ENCODE peak calls at places on chromosome 5, in five cellular contexts. Y is neuronal stem cell, M is H1, N is mesenchymal stem cell, T is H9. C is an unnamed sample.

GRCh38 chr5:59917121-59917520 is 23.6 kb upstream of the PDE4D start:
- DNase-seq in Y (no peak), M (no peak), N (peak), T (no peak), C (no peak)

GRCh38 chr5:32814620-32815019 is 103.5 kb downstream of the NPR3 start:
- DNase-seq in Y (no peak), M (no peak), N (no peak), T (no peak), C (no peak)

GRCh38 chr5:122937914-122938313 is 92.5 kb downstream of the SNX24 start:
- DNase-seq in Y (no peak), M (no peak), N (no peak), T (no peak), C (no peak)

GRCh38 chr5:147578228-147579024 is 68.6 kb upstream of the DPYSL3 start:
- DNase-seq in Y (no peak), M (no peak), N (peak), T (no peak), C (peak)

GRCh38 chr5:16889203-16889971 is 46.7 kb downstream of the MYO10 start:
- DNase-seq in Y (no peak), M (no peak), N (peak), T (no peak), C (peak)

GRCh38 chr5:124279146-124279545 is 467.3 kb downstream of the ZNF608 start:
- DNase-seq in Y (no peak), M (no peak), N (no peak), T (no peak), C (no peak)

GRCh38 chr5:40755093-40755406 is 711 bp downstream of the TTC33 start:
- DNase-seq in Y (peak), M (no peak), N (peak), T (peak), C (peak)

GRCh38 chr5:129670944-129671343 is 77.0 kb upstream of the MINAR2 start:
- DNase-seq in Y (no peak), M (no peak), N (peak), T (no peak), C (no peak)

GRCh38 chr5:14744296-14745187 is 80.0 kb downstream of the OTULIN start:
- DNase-seq in Y (no peak), M (no peak), N (no peak), T (no peak), C (no peak)

DNA sequence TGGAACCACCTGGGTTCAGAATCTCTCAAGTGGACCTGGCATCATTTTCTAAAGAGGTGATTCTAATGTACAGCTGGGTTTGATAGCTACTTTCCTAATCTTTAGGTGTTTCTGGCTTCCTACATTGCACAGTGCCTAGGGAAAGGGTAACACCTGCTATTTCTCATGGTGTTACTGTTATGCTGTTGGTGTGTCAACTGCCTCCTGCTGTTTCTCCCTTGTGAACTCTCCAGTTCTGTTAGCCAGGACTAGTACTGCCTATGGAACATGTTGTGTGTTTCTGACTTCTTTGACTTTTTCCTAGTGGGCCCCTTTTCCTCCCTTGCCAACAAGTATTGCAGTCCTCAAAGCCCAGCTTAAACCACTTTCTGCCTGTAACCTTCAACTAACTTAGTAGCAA is 5.5 kb downstream of the ARHGEF28 start:
- DNase-seq in Y (no peak), M (no peak), N (no peak), T (no peak), C (no peak)
- H3K23ac ChIP-seq in Y (no peak), M (no peak), N (no peak), T (no peak), C (no peak)

GRCh38 chr5:142287096-142287972 is 37.5 kb downstream of the SPRY4 start:
- DNase-seq in Y (no peak), M (no peak), N (peak), T (no peak), C (no peak)
- H2AFZ ChIP-seq in Y (peak), M (no peak), N (no peak), T (no peak), C (no peak)

DNA sequence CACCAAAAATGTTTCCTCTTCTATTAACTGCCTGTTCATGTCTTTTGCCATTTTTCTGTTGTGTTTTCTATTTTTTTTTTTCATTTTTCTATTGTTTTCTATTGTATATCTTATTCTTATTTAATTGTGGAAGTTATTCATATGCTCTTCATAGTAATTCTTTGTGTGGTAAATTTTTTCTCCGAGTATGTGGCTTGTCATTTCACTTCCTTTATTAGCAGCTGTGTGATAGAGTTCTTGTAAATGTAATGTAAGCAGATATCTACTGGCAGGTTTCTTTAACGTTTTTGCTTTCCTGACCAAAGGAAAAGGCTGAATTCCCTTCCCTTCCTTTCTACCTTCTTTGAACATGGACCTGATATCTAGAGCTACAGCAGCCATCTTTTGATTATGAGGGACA is 5.8 kb upstream of the PLPP1 start:
- DNase-seq in Y (no peak), M (no peak), N (no peak), T (no peak), C (no peak)
- H2BK12ac ChIP-seq in Y (no peak), M (no peak), N (no peak), T (no peak), C (no peak)

GRCh38 chr5:160296496-160296895 is 15.9 kb downstream of the CCNJL start:
- DNase-seq in Y (no peak), M (no peak), N (no peak), T (no peak), C (no peak)
- H3K23ac ChIP-seq in Y (no peak), M (no peak), N (no peak), T (no peak), C (no peak)

GRCh38 chr5:155252717-155253116 is 239.2 kb downstream of the KIF4B start:
- DNase-seq in Y (no peak), M (no peak), N (no peak), T (no peak), C (no peak)

GRCh38 chr5:155254399-155254798 is 240.8 kb downstream of the KIF4B start:
- DNase-seq in Y (no peak), M (no peak), N (no peak), T (no peak), C (no peak)

GRCh38 chr5:155250601-155251000 is 237.0 kb downstream of the KIF4B start:
- DNase-seq in Y (peak), M (no peak), N (no peak), T (no peak), C (no peak)
- H2AFZ ChIP-seq in Y (no peak), M (no peak), N (no peak), T (no peak), C (no peak)

GRCh38 chr5:135239461-135240282 is 159.4 kb downstream of the MACROH2A1 start:
- DNase-seq in Y (no peak), M (no peak), N (peak), T (peak), C (no peak)
- H2BK12ac ChIP-seq in Y (no peak), M (no peak), N (peak), T (no peak), C (no peak)

GRCh38 chr5:5105531-5105930 is 34.6 kb upstream of the ADAMTS16 start:
- DNase-seq in Y (no peak), M (no peak), N (no peak), T (no peak), C (no peak)
- H3K23ac ChIP-seq in Y (no peak), M (no peak), N (no peak), T (no peak), C (no peak)

DNA sequence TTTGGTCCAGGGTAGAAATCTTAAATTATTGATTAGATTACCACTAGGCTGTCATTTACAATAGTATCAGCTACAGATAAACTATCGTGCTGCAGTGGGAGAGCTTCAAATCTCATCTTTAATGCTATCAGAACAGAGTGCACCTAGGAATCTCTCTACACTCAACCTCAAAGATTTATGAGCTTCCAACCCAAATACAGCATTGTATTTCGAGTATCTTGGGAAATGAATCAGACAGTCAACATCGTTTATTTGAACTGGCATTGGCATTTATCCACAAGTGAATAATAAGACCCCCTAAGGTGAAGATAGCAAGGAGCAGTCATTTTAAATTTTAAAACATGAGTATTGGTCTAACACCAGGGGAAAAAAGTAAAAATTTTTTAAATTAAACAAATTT is 1203.2 kb downstream of the CDH12 start:
- DNase-seq in Y (no peak), M (no peak), N (no peak), T (no peak), C (no peak)
- H2AFZ ChIP-seq in Y (no peak), M (no peak), N (no peak), T (no peak), C (no peak)